ENCODE peak calls at places on chromosomes 5 and 9, in five cellular contexts. K, D, R, H and C are unnamed samples.

GRCh38 chr9:34957492-34958410 is at the start of gene PHF24:
- DNase-seq in H (no peak), R (no peak), D (no peak), K (no peak), C (peak)

GRCh38 chr5:132022737-132023136 is 11.3 kb upstream of the ACSL6 start:
- DNase-seq in K (peak), D (no peak), R (peak), H (no peak), C (no peak)

GRCh38 chr9:2676466-2676865 is 40.8 kb upstream of the KCNV2 start:
- DNase-seq in D (no peak), K (no peak), R (no peak), H (no peak), C (peak)

GRCh38 chr9:20040991-20041606 is 252.3 kb upstream of the SLC24A2 start:
- DNase-seq in R (no peak), D (no peak), H (no peak), K (no peak), C (no peak)

GRCh38 chr9:88828492-88828974 is 162.7 kb upstream of the S1PR3 start:
- DNase-seq in K (no peak), D (no peak), R (no peak), H (no peak), C (no peak)

GRCh38 chr5:34687269-34688011 is 31.3 kb downstream of the RAI14 start:
- DNase-seq in H (peak), D (no peak), K (peak), R (no peak), C (no peak)

GRCh38 chr5:76326559-76327351 is 76.3 kb upstream of the IQGAP2 start:
- DNase-seq in K (no peak), H (no peak), D (no peak), R (no peak), C (no peak)

GRCh38 chr9:129133067-129133466 is 21.9 kb downstream of the PTPA start:
- DNase-seq in H (no peak), K (no peak), R (no peak), D (no peak), C (no peak)

GRCh38 chr9:114158482-114159130 is 3.3 kb downstream of the COL27A1 start:
- DNase-seq in H (no peak), K (no peak), D (no peak), R (no peak), C (no peak)
- H3K4me3 ChIP-seq in H (no peak), K (no peak), D (no peak), R (no peak), C (no peak)

DNA sequence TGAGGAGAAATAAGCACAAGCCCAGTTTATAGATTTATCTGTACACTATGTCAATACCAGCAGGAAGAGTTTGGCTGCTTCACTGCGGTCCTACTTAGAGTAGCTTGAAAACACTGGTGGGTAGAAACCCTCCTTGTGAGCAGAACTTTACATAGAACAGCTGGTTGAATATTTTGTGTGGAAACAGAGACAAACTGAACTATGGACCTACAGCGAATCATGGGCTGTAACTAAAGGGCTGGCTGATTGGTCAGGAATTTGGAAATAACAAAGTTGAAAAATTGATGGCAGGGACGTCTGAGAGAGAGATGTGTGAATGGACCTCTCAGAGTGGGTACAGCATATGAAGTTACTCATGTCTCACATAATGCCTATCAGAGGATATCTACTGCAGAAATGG is 392.5 kb downstream of the MAN2A1 start:
- DNase-seq in K (no peak), H (no peak), D (no peak), R (no peak), C (no peak)
- H3K4me3 ChIP-seq in K (no peak), H (no peak), D (no peak), R (no peak), C (no peak)

DNA sequence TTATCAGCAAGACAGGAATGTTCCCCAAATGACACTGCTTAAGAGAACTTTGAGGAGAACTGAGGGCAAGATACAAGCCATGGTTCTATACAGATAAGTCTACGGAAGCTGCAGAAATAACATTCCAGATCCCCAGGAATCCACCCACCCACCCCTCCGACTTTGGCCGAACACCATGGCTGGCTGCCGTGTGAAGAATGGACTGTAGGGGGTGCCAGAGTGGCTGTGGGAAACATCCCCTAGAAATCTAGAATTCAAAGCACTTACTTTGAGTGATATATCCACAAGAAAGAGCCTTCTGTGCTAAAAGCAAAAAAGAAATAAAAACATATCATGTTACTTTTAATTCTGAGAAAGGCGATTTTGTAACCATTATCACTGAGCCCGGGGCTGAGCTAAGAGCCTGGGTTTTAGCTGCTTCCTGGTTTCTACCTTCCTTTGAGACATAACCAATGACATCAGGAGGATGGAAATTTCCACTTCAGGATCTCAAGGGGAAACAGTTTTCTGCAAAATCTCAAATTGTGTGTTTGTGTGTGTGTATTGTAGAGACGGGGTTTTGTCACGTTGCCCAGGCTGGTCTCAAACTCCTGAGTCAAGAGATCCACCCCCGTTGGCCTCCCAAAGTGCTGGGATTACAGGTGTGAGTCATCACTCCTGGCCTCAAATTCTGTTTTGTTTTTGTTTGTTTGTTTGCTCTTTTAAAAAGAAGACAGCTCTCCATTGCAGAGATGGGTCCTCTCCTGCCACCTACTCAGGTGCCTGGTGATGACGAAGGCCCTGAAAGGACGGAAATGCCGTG is 36.4 kb downstream of the GGTA1 start:
- DNase-seq in K (peak), D (peak), H (no peak), R (peak), C (peak)
- H3K4me3 ChIP-seq in K (no peak), D (no peak), H (no peak), R (no peak), C (no peak)

DNA sequence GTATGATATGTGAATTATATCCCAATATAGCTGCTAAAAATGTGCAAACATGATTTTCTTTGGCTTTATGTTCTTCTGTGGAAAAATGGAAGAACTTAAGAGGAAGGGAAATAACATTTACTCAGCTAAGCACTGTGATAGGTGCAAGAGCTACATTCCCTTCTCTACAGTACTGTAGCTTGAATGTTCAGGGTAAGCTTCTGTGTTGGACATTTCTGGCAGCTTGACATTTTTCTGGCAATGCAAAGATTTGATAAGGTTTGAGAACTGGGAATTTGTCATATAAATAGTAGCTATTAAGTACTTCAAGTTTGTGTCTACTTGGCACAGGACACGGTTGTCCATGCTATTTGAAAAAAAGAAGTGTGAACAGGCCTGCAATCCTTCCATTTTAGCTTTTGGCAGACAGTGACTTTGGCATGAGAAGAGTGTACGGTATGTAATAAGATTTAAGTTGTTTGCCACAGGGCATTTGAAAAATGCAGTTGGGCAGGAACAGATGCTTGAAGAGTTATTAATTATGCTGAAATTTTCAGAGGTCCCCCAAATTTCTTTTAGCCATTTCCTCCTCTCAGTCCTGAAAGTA is 77.6 kb downstream of the KIF4B start:
- DNase-seq in K (no peak), H (no peak), D (no peak), R (no peak), C (peak)
- H3K4me3 ChIP-seq in K (no peak), H (no peak), D (no peak), R (no peak), C (no peak)

GRCh38 chr9:77933976-77934375 is 97.6 kb downstream of the GNAQ start:
- DNase-seq in R (no peak), H (no peak), K (no peak), D (no peak), C (no peak)

GRCh38 chr9:77927265-77927664 is 104.3 kb downstream of the GNAQ start:
- DNase-seq in H (peak), D (no peak), K (no peak), R (peak), C (no peak)

GRCh38 chr9:77935974-77936373 is 95.6 kb downstream of the GNAQ start:
- DNase-seq in D (no peak), H (no peak), R (no peak), K (no peak), C (no peak)

GRCh38 chr9:77929942-77930341 is 101.7 kb downstream of the GNAQ start:
- DNase-seq in R (no peak), H (no peak), K (no peak), D (no peak), C (no peak)

DNA sequence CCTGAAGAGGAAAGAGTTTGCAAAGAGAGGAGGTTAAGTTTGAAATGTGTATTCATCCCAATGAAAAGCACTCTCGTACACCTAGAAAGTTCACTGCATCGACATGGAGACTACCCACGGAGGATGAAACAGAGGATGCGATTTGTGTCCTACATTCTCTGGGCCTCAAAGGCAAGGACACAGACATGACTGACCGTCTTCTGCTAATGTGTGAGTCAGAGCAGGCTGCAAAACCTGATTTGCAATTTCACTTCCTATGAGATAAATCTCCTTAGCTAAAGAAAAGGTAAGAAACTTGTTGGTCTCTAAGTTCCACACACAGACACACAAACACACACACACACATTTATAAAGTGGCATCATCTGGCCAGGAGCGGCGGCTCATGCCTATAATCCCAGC is 98.6 kb downstream of the GNAQ start:
- DNase-seq in D (no peak), K (peak), R (peak), H (no peak), C (peak)
- H3K4me3 ChIP-seq in D (no peak), K (no peak), R (no peak), H (no peak), C (no peak)

GRCh38 chr9:38761334-38761733 is 41.4 kb upstream of the FAM240B start:
- DNase-seq in K (no peak), D (no peak), R (no peak), H (peak), C (no peak)

DNA sequence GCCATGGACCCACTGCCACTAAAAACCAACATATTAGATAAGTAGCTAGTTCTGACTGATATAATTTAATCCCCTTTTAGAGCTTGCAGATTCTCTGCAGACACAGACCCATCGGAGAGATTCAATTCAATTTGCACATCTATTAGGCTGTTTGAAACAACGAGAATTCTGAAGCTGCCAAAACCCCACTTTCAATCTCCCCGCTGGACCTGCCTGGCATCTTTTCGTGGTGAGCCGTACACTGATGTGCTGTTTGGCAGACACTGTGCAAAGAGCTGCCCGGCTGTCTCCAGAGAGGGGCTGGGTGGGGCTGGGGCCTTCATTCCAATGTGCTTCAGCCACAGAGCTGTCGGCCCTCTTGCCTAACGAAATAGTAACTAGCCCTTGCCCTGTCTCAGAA is 42.1 kb upstream of the FAM240B start:
- DNase-seq in K (no peak), R (no peak), H (no peak), D (no peak), C (no peak)
- H3K4me3 ChIP-seq in K (no peak), R (no peak), H (no peak), D (no peak), C (no peak)